ENCODE peak calls at places on chromosomes 2 and 18, in seven cellular contexts. One of them, this sample, is unnamed.

GRCh38 chr2:207974214-207974600 is 51.1 kb downstream of the PLEKHM3 start:
- DNase-seq in colonic mucosa: no peak
- DNase-seq in lung: peak; percentile 59
- DNase-seq in effector memory CD4-positive, alpha-beta T cell: no peak
- DNase-seq in sigmoid colon: no peak
- DNase-seq in small intestine: no peak
- DNase-seq in stomach: no peak
- DNase-seq in this sample: no peak

GRCh38 chr2:72949045-72949444 is 31.7 kb downstream of the EMX1 start:
- DNase-seq in small intestine: peak; percentile 81
- DNase-seq in sigmoid colon: no peak
- DNase-seq in lung: no peak
- DNase-seq in colonic mucosa: peak; percentile 32
- DNase-seq in effector memory CD4-positive, alpha-beta T cell: no peak
- DNase-seq in stomach: no peak
- DNase-seq in this sample: no peak

GRCh38 chr18:5393779-5394178 is 98.3 kb upstream of the ZBTB14 start:
- DNase-seq in colonic mucosa: no peak
- DNase-seq in stomach: no peak
- DNase-seq in effector memory CD4-positive, alpha-beta T cell: no peak
- DNase-seq in small intestine: no peak
- DNase-seq in sigmoid colon: no peak
- DNase-seq in lung: no peak
- DNase-seq in this sample: no peak

GRCh38 chr2:236753611-236754010 is 184.0 kb downstream of the ACKR3 start:
- DNase-seq in lung: no peak
- DNase-seq in sigmoid colon: no peak
- DNase-seq in stomach: no peak
- DNase-seq in colonic mucosa: no peak
- DNase-seq in effector memory CD4-positive, alpha-beta T cell: no peak
- DNase-seq in small intestine: no peak
- DNase-seq in this sample: no peak

GRCh38 chr2:69715964-69716363 is 26.0 kb upstream of the ANXA4 start:
- DNase-seq in small intestine: no peak
- DNase-seq in colonic mucosa: no peak
- DNase-seq in effector memory CD4-positive, alpha-beta T cell: no peak
- DNase-seq in stomach: no peak
- DNase-seq in lung: no peak
- DNase-seq in sigmoid colon: no peak
- DNase-seq in this sample: no peak

GRCh38 chr2:188598551-188598950 is 306.9 kb downstream of the GULP1 start:
- DNase-seq in colonic mucosa: peak; percentile 45
- DNase-seq in lung: no peak
- DNase-seq in small intestine: peak; percentile 43
- DNase-seq in stomach: no peak
- DNase-seq in effector memory CD4-positive, alpha-beta T cell: no peak
- DNase-seq in sigmoid colon: no peak
- DNase-seq in this sample: no peak

GRCh38 chr2:188628989-188629889 is 337.6 kb downstream of the GULP1 start:
- DNase-seq in effector memory CD4-positive, alpha-beta T cell: no peak
- DNase-seq in colonic mucosa: no peak
- DNase-seq in sigmoid colon: no peak
- DNase-seq in small intestine: no peak
- DNase-seq in lung: no peak
- DNase-seq in stomach: no peak
- DNase-seq in this sample: peak; percentile 83

GRCh38 chr2:235066895-235067294 is 115.1 kb downstream of the SH3BP4 start:
- DNase-seq in stomach: no peak
- DNase-seq in sigmoid colon: no peak
- DNase-seq in effector memory CD4-positive, alpha-beta T cell: no peak
- DNase-seq in colonic mucosa: no peak
- DNase-seq in small intestine: no peak
- DNase-seq in lung: no peak
- DNase-seq in this sample: peak; percentile 24

GRCh38 chr18:363327-364115 is 95.7 kb upstream of the THOC1 start:
- DNase-seq in small intestine: no peak
- DNase-seq in sigmoid colon: no peak
- DNase-seq in lung: no peak
- DNase-seq in effector memory CD4-positive, alpha-beta T cell: no peak
- DNase-seq in stomach: no peak
- DNase-seq in colonic mucosa: no peak
- DNase-seq in this sample: no peak

GRCh38 chr2:32902174-32902573 is 44.6 kb upstream of the LTBP1 start:
- DNase-seq in stomach: no peak
- DNase-seq in small intestine: no peak
- DNase-seq in colonic mucosa: no peak
- DNase-seq in sigmoid colon: no peak
- DNase-seq in lung: no peak
- DNase-seq in effector memory CD4-positive, alpha-beta T cell: no peak
- DNase-seq in this sample: no peak

GRCh38 chr2:100767810-100768806 is 51.8 kb upstream of the NPAS2 start:
- DNase-seq in stomach: no peak
- DNase-seq in colonic mucosa: no peak
- DNase-seq in effector memory CD4-positive, alpha-beta T cell: no peak
- DNase-seq in lung: no peak
- DNase-seq in small intestine: peak; percentile 57
- DNase-seq in sigmoid colon: no peak
- DNase-seq in this sample: no peak

GRCh38 chr2:47520825-47521665 is 118.1 kb downstream of the MSH2 start:
- DNase-seq in effector memory CD4-positive, alpha-beta T cell: peak; percentile 47
- DNase-seq in stomach: peak; percentile 46
- DNase-seq in lung: peak; percentile 36
- DNase-seq in sigmoid colon: no peak
- DNase-seq in small intestine: peak; percentile 40
- DNase-seq in colonic mucosa: peak; percentile 59
- DNase-seq in this sample: peak; percentile 30

GRCh38 chr2:102109016-102109415 is 33.5 kb upstream of the IL1R1 start:
- DNase-seq in sigmoid colon: no peak
- DNase-seq in colonic mucosa: no peak
- DNase-seq in stomach: no peak
- DNase-seq in small intestine: no peak
- DNase-seq in lung: no peak
- DNase-seq in effector memory CD4-positive, alpha-beta T cell: no peak
- DNase-seq in this sample: no peak

GRCh38 chr2:208437755-208438154 is 31.2 kb downstream of the PTH2R start:
- DNase-seq in effector memory CD4-positive, alpha-beta T cell: no peak
- DNase-seq in colonic mucosa: no peak
- DNase-seq in sigmoid colon: no peak
- DNase-seq in lung: no peak
- DNase-seq in stomach: no peak
- DNase-seq in small intestine: no peak
- DNase-seq in this sample: no peak

GRCh38 chr18:59950215-59950944 is 50.6 kb downstream of the PMAIP1 start:
- DNase-seq in stomach: no peak
- DNase-seq in small intestine: no peak
- DNase-seq in lung: no peak
- DNase-seq in effector memory CD4-positive, alpha-beta T cell: no peak
- DNase-seq in sigmoid colon: no peak
- DNase-seq in colonic mucosa: no peak
- DNase-seq in this sample: peak; percentile 29

GRCh38 chr2:10326707-10327594 is 24.2 kb downstream of the HPCAL1 start:
- DNase-seq in colonic mucosa: no peak
- DNase-seq in small intestine: no peak
- DNase-seq in stomach: no peak
- DNase-seq in effector memory CD4-positive, alpha-beta T cell: no peak
- DNase-seq in sigmoid colon: no peak
- DNase-seq in lung: no peak
- DNase-seq in this sample: peak; percentile 90

GRCh38 chr2:214311931-214312749 is 98.7 kb upstream of the VWC2L start:
- DNase-seq in small intestine: no peak
- DNase-seq in lung: no peak
- DNase-seq in stomach: no peak
- DNase-seq in colonic mucosa: no peak
- DNase-seq in sigmoid colon: no peak
- DNase-seq in effector memory CD4-positive, alpha-beta T cell: no peak
- DNase-seq in this sample: no peak

GRCh38 chr2:36618381-36618780 is 20.4 kb upstream of the FEZ2 start:
- DNase-seq in stomach: no peak
- DNase-seq in lung: no peak
- DNase-seq in colonic mucosa: peak; percentile 31
- DNase-seq in effector memory CD4-positive, alpha-beta T cell: no peak
- DNase-seq in sigmoid colon: no peak
- DNase-seq in small intestine: peak; percentile 58
- DNase-seq in this sample: peak; percentile 89

GRCh38 chr2:86610871-86611270 is 12.8 kb downstream of the RNF103 start:
- DNase-seq in colonic mucosa: no peak
- DNase-seq in lung: no peak
- DNase-seq in effector memory CD4-positive, alpha-beta T cell: no peak
- DNase-seq in small intestine: no peak
- DNase-seq in stomach: no peak
- DNase-seq in sigmoid colon: no peak
- DNase-seq in this sample: no peak

GRCh38 chr2:234556848-234557573 is 60.1 kb upstream of the ARL4C start:
- DNase-seq in small intestine: no peak
- DNase-seq in lung: no peak
- DNase-seq in effector memory CD4-positive, alpha-beta T cell: no peak
- DNase-seq in stomach: peak; percentile 28
- DNase-seq in colonic mucosa: no peak
- DNase-seq in sigmoid colon: no peak
- DNase-seq in this sample: no peak

GRCh38 chr18:61998335-61998734 is 105.5 kb upstream of the RNF152 start:
- DNase-seq in sigmoid colon: no peak
- DNase-seq in small intestine: no peak
- DNase-seq in effector memory CD4-positive, alpha-beta T cell: no peak
- DNase-seq in colonic mucosa: no peak
- DNase-seq in stomach: no peak
- DNase-seq in lung: no peak
- DNase-seq in this sample: no peak

GRCh38 chr2:229738024-229738625 is 23.8 kb upstream of the DNER start:
- DNase-seq in colonic mucosa: no peak
- DNase-seq in lung: no peak
- DNase-seq in stomach: no peak
- DNase-seq in sigmoid colon: no peak
- DNase-seq in effector memory CD4-positive, alpha-beta T cell: no peak
- DNase-seq in small intestine: no peak
- DNase-seq in this sample: no peak

DNA sequence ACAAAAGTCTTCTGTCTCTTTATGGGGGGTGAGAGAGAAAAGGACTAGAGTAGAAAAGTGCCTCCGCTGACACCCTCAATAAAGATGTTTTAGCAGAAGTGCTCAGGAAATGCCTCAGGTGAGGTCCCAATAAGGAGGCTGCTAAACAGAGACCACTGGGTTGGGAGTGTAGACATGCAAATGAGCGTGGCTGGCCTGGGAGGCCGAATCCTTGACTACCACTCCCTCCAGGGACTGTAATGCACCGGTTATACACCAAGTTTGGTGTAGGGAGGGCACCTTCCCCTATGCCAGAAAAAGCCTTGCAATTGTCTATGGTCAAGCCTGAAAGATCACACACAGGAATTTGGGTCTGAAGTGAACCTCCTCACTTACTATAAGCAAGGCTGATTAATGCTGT is 1.8 kb downstream of the TMX3 start:
- DNase-seq in lung: no peak
- DNase-seq in stomach: no peak
- DNase-seq in effector memory CD4-positive, alpha-beta T cell: no peak
- DNase-seq in small intestine: no peak
- DNase-seq in colonic mucosa: no peak
- DNase-seq in sigmoid colon: no peak
- DNase-seq in this sample: no peak
- H3K4me3 ChIP-seq in lung: no peak overlapping the region
- H3K4me3 ChIP-seq in stomach: no peak overlapping the region
- H3K4me3 ChIP-seq in effector memory CD4-positive, alpha-beta T cell: no peak overlapping the region
- H3K4me3 ChIP-seq in small intestine: no peak overlapping the region
- H3K4me3 ChIP-seq in colonic mucosa: no peak overlapping the region
- H3K4me3 ChIP-seq in sigmoid colon: no peak overlapping the region
- H3K4me3 ChIP-seq in this sample: no peak overlapping the region

DNA sequence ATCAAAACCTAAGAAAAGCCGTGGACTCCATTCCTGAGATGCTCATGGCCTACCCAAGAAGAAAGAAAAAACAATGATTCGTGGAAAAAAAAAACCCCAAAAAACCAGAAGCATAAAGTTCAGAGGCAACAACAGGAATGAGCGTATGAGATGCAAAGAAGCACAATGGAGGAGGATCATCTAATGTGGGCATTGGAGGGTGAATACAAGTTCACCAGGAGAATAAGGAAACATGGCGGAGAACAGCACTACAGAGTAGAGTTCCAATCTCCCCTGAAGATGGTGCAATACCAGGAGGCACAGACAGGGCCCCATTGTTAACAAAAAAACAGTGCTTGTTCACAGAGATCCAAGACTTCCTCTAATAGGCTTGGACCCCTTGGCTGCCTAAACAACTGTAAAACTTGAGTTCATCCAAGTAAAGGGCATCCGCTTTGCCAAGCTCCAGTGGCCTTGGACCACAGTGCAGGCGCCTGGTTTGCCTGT is 337.2 kb downstream of the PDE11A start:
- DNase-seq in colonic mucosa: no peak
- DNase-seq in lung: no peak
- DNase-seq in small intestine: no peak
- DNase-seq in stomach: no peak
- DNase-seq in sigmoid colon: no peak
- DNase-seq in effector memory CD4-positive, alpha-beta T cell: no peak
- DNase-seq in this sample: no peak
- H3K27me3 ChIP-seq in colonic mucosa: no peaks in the 10 kb centered on the region
- H3K27me3 ChIP-seq in lung: no peaks in the 10 kb centered on the region
- H3K27me3 ChIP-seq in small intestine: no peaks in the 10 kb centered on the region
- H3K27me3 ChIP-seq in stomach: no peaks in the 10 kb centered on the region
- H3K27me3 ChIP-seq in sigmoid colon: no peaks in the 10 kb centered on the region
- H3K27me3 ChIP-seq in effector memory CD4-positive, alpha-beta T cell: no peaks in the 10 kb centered on the region
- H3K27me3 ChIP-seq in this sample: no peaks in the 10 kb centered on the region

GRCh38 chr2:37657471-37657870 is 14.0 kb downstream of the CDC42EP3 start:
- DNase-seq in stomach: no peak
- DNase-seq in sigmoid colon: no peak
- DNase-seq in lung: no peak
- DNase-seq in small intestine: no peak
- DNase-seq in colonic mucosa: no peak
- DNase-seq in effector memory CD4-positive, alpha-beta T cell: no peak
- DNase-seq in this sample: no peak

GRCh38 chr2:37658682-37659081 is 12.8 kb downstream of the CDC42EP3 start:
- DNase-seq in colonic mucosa: no peak
- DNase-seq in effector memory CD4-positive, alpha-beta T cell: no peak
- DNase-seq in sigmoid colon: no peak
- DNase-seq in small intestine: no peak
- DNase-seq in lung: no peak
- DNase-seq in stomach: no peak
- DNase-seq in this sample: no peak

GRCh38 chr2:37656512-37657423 is 14.7 kb downstream of the CDC42EP3 start:
- DNase-seq in lung: no peak
- DNase-seq in sigmoid colon: no peak
- DNase-seq in colonic mucosa: no peak
- DNase-seq in stomach: no peak
- DNase-seq in small intestine: no peak
- DNase-seq in effector memory CD4-positive, alpha-beta T cell: no peak
- DNase-seq in this sample: no peak

GRCh38 chr2:37663390-37663789 is 8.1 kb downstream of the CDC42EP3 start:
- DNase-seq in effector memory CD4-positive, alpha-beta T cell: no peak
- DNase-seq in stomach: no peak
- DNase-seq in sigmoid colon: no peak
- DNase-seq in small intestine: no peak
- DNase-seq in colonic mucosa: no peak
- DNase-seq in lung: no peak
- DNase-seq in this sample: no peak

GRCh38 chr2:37659723-37660122 is 11.7 kb downstream of the CDC42EP3 start:
- DNase-seq in sigmoid colon: no peak
- DNase-seq in small intestine: no peak
- DNase-seq in colonic mucosa: no peak
- DNase-seq in effector memory CD4-positive, alpha-beta T cell: no peak
- DNase-seq in lung: no peak
- DNase-seq in stomach: no peak
- DNase-seq in this sample: no peak
- H3K4me1 ChIP-seq in sigmoid colon: no peaks in the 10 kb centered on the region
- H3K4me1 ChIP-seq in small intestine: no peaks in the 10 kb centered on the region
- H3K4me1 ChIP-seq in colonic mucosa: no peaks in the 10 kb centered on the region
- H3K4me1 ChIP-seq in effector memory CD4-positive, alpha-beta T cell: peaks cover 50% of the 10 kb centered on the region
- H3K4me1 ChIP-seq in lung: peaks cover 35% of the 10 kb centered on the region
- H3K4me1 ChIP-seq in stomach: peaks cover 29% of the 10 kb centered on the region
- H3K4me1 ChIP-seq in this sample: peaks cover 48% of the 10 kb centered on the region

GRCh38 chr18:8708670-8709069 is 3.3 kb downstream of the MTCL1 start:
- DNase-seq in stomach: no peak
- DNase-seq in lung: no peak
- DNase-seq in sigmoid colon: no peak
- DNase-seq in small intestine: no peak
- DNase-seq in colonic mucosa: no peak
- DNase-seq in effector memory CD4-positive, alpha-beta T cell: no peak
- DNase-seq in this sample: no peak
- H3K4me3 ChIP-seq in stomach: peak overlapping the region; percentile 19
- H3K4me3 ChIP-seq in lung: no peak overlapping the region
- H3K4me3 ChIP-seq in sigmoid colon: peak overlapping the region; percentile 92
- H3K4me3 ChIP-seq in small intestine: no peak overlapping the region
- H3K4me3 ChIP-seq in colonic mucosa: no peak overlapping the region
- H3K4me3 ChIP-seq in effector memory CD4-positive, alpha-beta T cell: no peak overlapping the region
- H3K4me3 ChIP-seq in this sample: no peak overlapping the region

This sample was measured in SJCRH30.